ENCODE peak calls at places on chromosomes 6 and 20, in four cellular contexts. Q is astrocyte; J is hepatocyte; I is CD8-positive, alpha-beta T cell. G is an unnamed sample. For H3K36me3, the result is how much of the 10 kb centered on the place peaks cover.

GRCh38 chr6:37691904-37692806 is 5.5 kb downstream of the MDGA1 start:
- DNase-seq in Q (peak), J (peak), I (peak), G (peak)

GRCh38 chr20:51750037-51750769 is 18.0 kb downstream of the ATP9A start:
- DNase-seq in J (peak), I (no peak), Q (peak), G (peak)

GRCh38 chr20:44592366-44592765 is 10.0 kb downstream of the PKIG start:
- DNase-seq in J (no peak), I (no peak), Q (no peak), G (no peak)

GRCh38 chr6:63267828-63268227 is 52.0 kb downstream of the LGSN start:
- DNase-seq in J (no peak), I (no peak), Q (no peak), G (no peak)

GRCh38 chr20:54197621-54198604 is 10.0 kb upstream of the PFDN4 start:
- DNase-seq in I (no peak), Q (no peak), J (peak), G (no peak)

GRCh38 chr20:32871622-32872160 is 13.0 kb downstream of the EFCAB8 start:
- DNase-seq in J (no peak), I (no peak), Q (no peak), G (no peak)

GRCh38 chr20:9476174-9476573 is 38.2 kb upstream of the LAMP5 start:
- DNase-seq in J (no peak), Q (no peak), I (no peak), G (no peak)

GRCh38 chr20:63367446-63368055 is 6.4 kb upstream of the CHRNA4 start:
- DNase-seq in I (no peak), J (no peak), Q (no peak), G (no peak)

GRCh38 chr6:29602564-29603361 is 17.8 kb downstream of the OR2H2 start:
- DNase-seq in Q (peak), J (peak), I (no peak), G (no peak)

GRCh38 chr20:64232794-64233193 is 22.8 kb upstream of the PCMTD2 start:
- DNase-seq in Q (no peak), J (no peak), I (no peak), G (no peak)

GRCh38 chr20:49579874-49580817 is 12.2 kb upstream of the PTGIS start:
- DNase-seq in I (no peak), J (peak), Q (peak), G (peak)

GRCh38 chr20:19783966-19784401 is 25.9 kb downstream of the RIN2 start:
- DNase-seq in Q (peak), J (no peak), I (no peak), G (no peak)

GRCh38 chr6:7770111-7770510 is 44.2 kb downstream of the BMP6 start:
- DNase-seq in I (no peak), J (no peak), Q (peak), G (no peak)

GRCh38 chr6:1913572-1913971 is 303.9 kb downstream of the FOXC1 start:
- DNase-seq in J (no peak), I (no peak), Q (no peak), G (no peak)

GRCh38 chr20:62860924-62861691 is 514 bp downstream of the TCFL5 start:
- DNase-seq in J (peak), Q (no peak), I (peak), G (no peak)

GRCh38 chr6:154229796-154230195 is 126.8 kb downstream of the IPCEF1 start:
- DNase-seq in Q (no peak), I (no peak), J (no peak), G (no peak)

GRCh38 chr20:49345538-49345937 is 67.7 kb upstream of the ZNFX1 start:
- DNase-seq in J (no peak), I (no peak), Q (peak), G (peak)

GRCh38 chr6:98579089-98579488 is 255.3 kb upstream of the POU3F2 start:
- DNase-seq in J (no peak), I (no peak), Q (peak), G (no peak)

GRCh38 chr20:35151739-35152138 is 4.6 kb upstream of the EDEM2 start:
- DNase-seq in Q (no peak), J (no peak), I (no peak), G (no peak)

GRCh38 chr6:111784423-111784822 is 88.8 kb downstream of the FYN start:
- DNase-seq in Q (no peak), I (no peak), J (no peak), G (no peak)

GRCh38 chr20:23152308-23152892 is 66.3 kb upstream of the CD93 start:
- DNase-seq in Q (peak), J (peak), I (peak), G (peak)

GRCh38 chr6:53378208-53378607 is 29.5 kb upstream of the ELOVL5 start:
- DNase-seq in I (no peak), J (no peak), Q (no peak), G (no peak)
- H3K27ac ChIP-seq in I (no peak), J (no peak), Q (no peak), G (no peak)

GRCh38 chr6:19851273-19852089 is 14.3 kb downstream of the ID4 start:
- DNase-seq in J (peak), Q (peak), I (no peak), G (no peak)
- TF ChIP-seq CTCF in J (peak), Q (peak), I (no peak), G (peak)

GRCh38 chr6:152265651-152266050 is 371.5 kb downstream of the SYNE1 start:
- DNase-seq in Q (no peak), J (no peak), I (no peak), G (no peak)

GRCh38 chr6:152270301-152270925 is 366.7 kb downstream of the SYNE1 start:
- DNase-seq in I (no peak), Q (peak), J (no peak), G (no peak)

GRCh38 chr6:152271681-152272464 is 365.3 kb downstream of the SYNE1 start:
- DNase-seq in I (no peak), Q (peak), J (no peak), G (peak)

GRCh38 chr6:152268846-152269442 is 368.2 kb downstream of the SYNE1 start:
- DNase-seq in Q (no peak), J (no peak), I (no peak), G (no peak)

DNA sequence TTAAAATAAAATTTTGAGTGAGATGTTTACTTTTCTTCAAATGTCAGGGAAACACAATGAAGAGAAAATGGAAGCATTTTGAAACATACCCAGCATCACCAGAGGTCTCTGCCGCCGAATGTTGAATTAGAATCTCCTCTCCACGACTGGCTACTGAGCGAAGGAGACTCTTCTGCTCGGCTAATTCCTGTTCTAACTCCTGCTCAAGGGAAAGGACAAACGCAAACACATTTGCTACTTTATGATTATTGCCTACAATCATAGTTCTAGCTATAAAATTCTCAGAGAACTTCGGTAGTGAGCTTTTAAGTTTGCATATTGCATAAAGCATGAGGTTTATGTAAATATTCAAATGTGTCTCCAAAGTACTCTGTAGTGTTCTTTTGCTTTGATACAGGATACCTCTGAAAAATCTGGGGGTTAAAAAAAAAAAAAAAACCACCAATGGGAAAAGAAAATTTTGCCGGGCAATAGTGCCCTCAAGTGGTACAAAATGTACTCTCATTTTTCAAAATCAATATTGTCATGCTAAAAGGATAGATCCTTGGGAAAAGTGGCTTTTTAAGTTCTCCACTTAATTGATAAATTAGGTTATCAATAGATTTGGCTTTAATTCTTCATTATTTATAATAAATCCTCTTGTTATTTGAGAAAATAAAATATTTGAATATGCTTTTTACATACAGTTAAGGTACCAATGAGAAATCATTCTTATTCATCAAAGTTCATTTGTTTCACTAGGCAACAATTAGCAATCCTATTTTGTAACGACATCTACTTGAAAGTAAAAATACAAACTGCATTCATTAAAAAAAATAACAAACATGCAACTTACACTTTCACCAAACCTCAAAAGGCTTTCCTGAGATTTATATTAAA is 369.0 kb downstream of the SYNE1 start:
- DNase-seq in J (peak), I (no peak), Q (no peak), G (no peak)
- H3K36me3 ChIP-seq in J (under half), I (under half), Q (under half), G (under half)

GRCh38 chr20:396619-397431 is 11.3 kb upstream of the RBCK1 start:
- DNase-seq in I (no peak), J (no peak), Q (no peak), G (peak)
- H3K27ac ChIP-seq in I (no peak), J (peak), Q (no peak), G (no peak)

DNA sequence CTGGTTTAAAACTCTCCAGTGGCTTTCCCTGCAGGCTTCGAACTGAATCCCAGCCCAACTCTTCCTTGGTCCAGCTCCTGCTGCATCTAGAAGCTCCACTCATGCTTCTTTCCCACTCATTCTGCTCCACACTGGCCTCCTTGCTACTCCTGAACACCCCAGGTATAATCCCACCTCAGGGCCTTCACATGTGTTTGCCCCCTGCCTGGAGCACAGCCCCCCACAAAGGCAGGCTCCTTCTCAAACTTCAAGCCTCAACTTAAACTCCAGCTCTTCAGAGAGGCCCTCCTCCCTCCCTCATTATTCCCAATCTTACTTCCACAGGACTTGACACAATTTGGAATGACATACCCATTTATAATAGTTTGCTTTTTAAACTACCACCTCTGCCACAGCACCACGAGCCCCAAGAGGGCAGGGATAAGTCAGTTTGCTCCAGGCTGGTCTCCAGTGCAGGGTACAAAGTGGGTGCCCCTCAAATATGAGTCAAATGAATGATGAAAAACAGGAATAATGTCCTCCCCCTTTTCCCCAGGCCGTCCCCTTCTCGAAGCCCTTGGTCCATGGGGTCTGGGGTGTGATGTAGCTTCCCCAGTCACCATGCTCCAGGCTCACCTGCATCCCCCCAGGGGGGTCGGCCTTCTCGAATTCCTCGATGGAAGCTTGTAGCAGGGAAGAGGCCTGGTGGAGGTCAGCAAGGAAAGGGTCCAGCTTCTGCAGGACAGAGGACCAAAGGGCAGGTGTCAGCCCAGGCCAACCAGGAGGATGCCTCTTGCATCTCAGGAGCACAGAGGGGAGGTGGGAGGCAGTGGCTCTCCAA is 37.4 kb downstream of the KIAA1755 start:
- DNase-seq in J (no peak), I (no peak), Q (no peak), G (peak)
- TF ChIP-seq CTCF in J (no peak), I (no peak), Q (no peak), G (no peak)

DNA sequence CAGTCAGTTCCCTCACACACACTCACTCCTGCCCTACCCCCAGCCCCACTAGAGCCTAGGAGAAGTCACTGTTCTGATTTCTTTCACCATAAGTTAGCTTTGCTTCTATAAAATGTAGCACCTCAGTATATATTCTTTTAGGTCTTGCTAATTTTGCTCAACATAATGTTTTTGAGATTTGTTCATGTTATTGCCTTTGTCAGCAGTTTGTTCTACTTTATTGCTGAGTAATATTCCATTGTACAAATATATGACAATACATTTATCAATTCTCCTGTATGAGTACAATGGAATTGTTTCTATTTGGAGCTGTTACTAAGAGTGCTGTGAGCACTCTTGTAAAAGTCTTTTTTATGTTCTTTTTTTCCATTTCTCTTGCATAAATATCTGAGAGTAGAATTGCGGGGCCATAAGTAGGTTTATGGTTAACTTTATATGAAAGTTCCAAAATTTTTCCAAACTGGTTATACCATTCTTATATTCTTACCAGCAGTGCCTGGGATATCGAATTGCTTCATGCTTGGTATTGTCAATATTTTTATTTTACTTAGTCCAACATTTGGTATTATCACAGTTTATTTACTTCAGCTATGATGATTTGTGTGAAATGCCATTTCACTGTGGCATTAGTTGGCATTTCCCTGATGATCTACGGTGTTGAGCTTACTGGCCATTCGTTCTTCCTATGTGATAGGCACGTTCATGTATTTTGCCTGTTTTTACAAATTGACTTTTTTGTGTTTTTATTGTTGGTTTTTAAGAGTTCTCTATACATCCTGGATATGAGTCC is 25.3 kb downstream of the EDN1 start:
- DNase-seq in J (no peak), I (no peak), Q (no peak), G (no peak)
- H3K36me3 ChIP-seq in J (under half), I (under half), Q (under half), G (under half)

GRCh38 chr20:25496165-25496967 is 88.9 kb downstream of the GINS1 start:
- DNase-seq in J (no peak), Q (no peak), I (no peak), G (no peak)

GRCh38 chr20:25496968-25497401 is 88.3 kb downstream of the NINL start:
- DNase-seq in I (no peak), Q (peak), J (no peak), G (no peak)

GRCh38 chr20:25499031-25499430 is 86.3 kb downstream of the NINL start:
- DNase-seq in J (no peak), I (no peak), Q (no peak), G (no peak)

GRCh38 chr20:25498280-25498606 is 87.1 kb downstream of the NINL start:
- DNase-seq in Q (no peak), J (no peak), I (no peak), G (no peak)

DNA sequence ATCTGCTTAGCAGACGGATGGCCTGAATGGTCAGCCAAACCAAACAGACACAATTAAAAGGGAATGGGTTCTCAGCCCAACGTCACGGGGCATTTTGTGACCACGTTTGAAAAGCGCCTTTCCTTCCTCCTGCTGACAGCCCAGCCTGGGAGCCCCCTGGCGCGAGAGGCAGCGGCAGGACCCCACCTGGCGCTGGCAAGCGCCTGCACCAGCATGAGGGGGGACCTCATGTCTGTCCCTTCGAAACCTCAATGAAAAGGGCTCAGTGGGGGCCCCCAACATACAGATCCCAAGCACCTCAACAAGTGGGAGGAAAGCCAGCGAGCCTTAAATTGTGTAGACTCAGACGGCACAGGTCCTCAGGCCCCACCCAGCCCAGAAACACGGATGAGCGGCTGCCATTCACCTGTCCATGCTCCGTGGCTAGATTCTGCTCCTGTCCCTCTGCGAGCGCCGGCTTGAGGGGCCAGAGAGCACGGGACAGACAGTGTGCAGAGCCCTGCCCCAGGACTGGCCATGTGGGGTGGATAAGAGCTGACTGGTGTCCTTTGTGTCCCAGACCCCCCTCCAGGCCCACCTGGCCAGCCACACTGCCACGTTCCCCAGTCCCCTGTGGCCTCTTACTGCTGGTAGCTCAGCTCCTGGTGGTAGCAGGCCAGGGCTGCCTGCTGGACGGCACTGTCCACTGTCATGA is 87.6 kb downstream of the NINL start:
- DNase-seq in J (no peak), Q (no peak), I (no peak), G (peak)
- H3K27ac ChIP-seq in J (no peak), Q (no peak), I (no peak), G (no peak)

GRCh38 chr6:45375449-45375848 is 2.3 kb downstream of the SUPT3H start:
- DNase-seq in I (no peak), J (no peak), Q (no peak), G (no peak)
- TF ChIP-seq CTCF in I (no peak), J (no peak), Q (no peak), G (no peak)

GRCh38 chr20:37759761-37760209 is 66.0 kb downstream of the CTNNBL1 start:
- DNase-seq in Q (no peak), J (no peak), I (no peak), G (no peak)

GRCh38 chr20:37760322-37760721 is 66.5 kb downstream of the CTNNBL1 start:
- DNase-seq in J (no peak), Q (no peak), I (no peak), G (no peak)

GRCh38 chr20:37764333-37764935 is 70.6 kb downstream of the CTNNBL1 start:
- DNase-seq in J (no peak), I (no peak), Q (no peak), G (no peak)

GRCh38 chr20:37758332-37758731 is 64.5 kb downstream of the CTNNBL1 start:
- DNase-seq in J (peak), I (no peak), Q (no peak), G (no peak)

GRCh38 chr20:37763105-37763504 is 69.3 kb downstream of the CTNNBL1 start:
- DNase-seq in Q (no peak), J (no peak), I (no peak), G (no peak)
- H3K36me3 ChIP-seq in Q (under half), J (under half), I (under half), G (under half)

GRCh38 chr6:148757944-148758343 is 11.1 kb downstream of the UST start:
- DNase-seq in J (no peak), Q (no peak), I (no peak), G (no peak)

GRCh38 chr6:148760143-148760505 is 13.3 kb downstream of the UST start:
- DNase-seq in I (no peak), Q (no peak), J (no peak), G (no peak)

GRCh38 chr6:148761532-148761951 is 14.7 kb downstream of the UST start:
- DNase-seq in I (peak), Q (no peak), J (no peak), G (no peak)

GRCh38 chr6:148760568-148761531 is 14.0 kb downstream of the UST start:
- DNase-seq in Q (peak), J (peak), I (peak), G (peak)

DNA sequence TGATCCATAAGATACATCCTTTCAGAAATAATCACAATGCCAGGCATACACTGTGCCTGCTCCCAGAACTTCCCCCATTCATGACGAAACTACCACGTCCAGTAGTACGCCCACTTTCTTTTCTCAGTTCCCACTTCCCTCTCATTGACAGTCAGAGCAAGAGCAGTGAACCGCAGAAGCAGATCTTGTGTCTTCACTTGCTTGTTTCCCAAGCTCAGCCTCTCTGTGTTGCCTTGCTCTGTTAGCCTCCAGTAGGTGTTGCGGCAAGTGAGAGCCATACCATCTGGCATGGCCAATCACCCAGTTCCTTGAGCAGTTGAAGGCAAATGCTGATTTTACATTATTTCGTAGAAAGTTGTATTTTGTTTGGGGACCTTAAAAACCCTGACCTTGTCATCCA is 11.7 kb downstream of the UST start:
- DNase-seq in I (no peak), Q (no peak), J (no peak), G (no peak)
- H3K27ac ChIP-seq in I (no peak), Q (no peak), J (no peak), G (no peak)